ENCODE peak calls at places on chromosomes 6 and 20, in six cellular contexts. L is HAP-1; S is heart left ventricle; B is stimulated activated CD8-positive, alpha-beta memory T cell treated with anti-CD3 and anti-CD28 coated beads, Interleukin-7, amount 100 ng/mL, for 1 hour; C is hepatic stellate cell; Y is NCI-H1436. K is an unnamed sample.

GRCh38 chr20:47878601-47879004 is 93.3 kb upstream of the SULF2 start:
- DNase-seq in C (no peak), L (no peak), B (no peak), Y (no peak), S (no peak), K (no peak)

GRCh38 chr6:89257346-89257745 is 40.2 kb upstream of the GABRR1 start:
- DNase-seq in S (no peak), B (no peak), C (no peak), L (no peak), Y (no peak), K (no peak)

GRCh38 chr6:72522735-72523141 is 99.1 kb upstream of the KCNQ5 start:
- DNase-seq in L (no peak), B (no peak), C (no peak), Y (peak; percentile 89), S (no peak), K (no peak)

GRCh38 chr20:49747707-49748524 is 34.2 kb upstream of the B4GALT5 start:
- DNase-seq in L (no peak), B (no peak), C (no peak), S (peak; percentile 88), Y (no peak), K (no peak)

GRCh38 chr20:13221313-13221672 is 219 bp downstream of the ISM1 start:
- DNase-seq in B (no peak), Y (no peak), S (no peak), L (no peak), C (no peak), K (no peak)

GRCh38 chr20:1327241-1327653 is 1.7 kb downstream of the SDCBP2 start:
- DNase-seq in Y (no peak), S (peak; percentile 27), L (no peak), C (peak; percentile 43), B (no peak), K (peak; percentile 73)

GRCh38 chr20:58712823-58713731 is 20.5 kb downstream of the NPEPL1 start:
- DNase-seq in C (no peak), L (no peak), Y (no peak), B (no peak), S (no peak), K (no peak)

GRCh38 chr6:297571-298232 is 5.4 kb downstream of the DUSP22 start:
- DNase-seq in C (no peak), S (no peak), Y (no peak), B (no peak), L (no peak), K (no peak)

GRCh38 chr6:82617648-82618047 is 254.0 kb downstream of the TPBG start:
- DNase-seq in L (no peak), S (no peak), Y (no peak), B (no peak), C (no peak), K (no peak)

GRCh38 chr20:58420798-58421496 is 31.9 kb downstream of the VAPB start:
- DNase-seq in S (no peak), C (peak; percentile 75), L (no peak), Y (no peak), B (no peak), K (no peak)

GRCh38 chr6:12137480-12137879 is 125.4 kb downstream of the HIVEP1 start:
- DNase-seq in C (no peak), B (no peak), L (no peak), Y (no peak), S (peak; percentile 48), K (peak; percentile 4)

GRCh38 chr20:50589548-50590347 is 79.6 kb downstream of the PTPN1 start:
- DNase-seq in C (no peak), L (no peak), S (no peak), Y (no peak), B (no peak), K (no peak)

GRCh38 chr6:147205690-147206600 is 1.7 kb downstream of the STXBP5 start:
- DNase-seq in B (no peak), S (no peak), C (peak; percentile 38), Y (no peak), L (no peak), K (no peak)

GRCh38 chr20:4925842-4926530 is 75.3 kb downstream of the SLC23A2 start:
- DNase-seq in B (no peak), S (peak; percentile 71), L (no peak), Y (no peak), C (peak; percentile 79), K (no peak)

GRCh38 chr6:43454290-43455033 is 886 bp downstream of the DLK2 start:
- DNase-seq in L (peak; percentile 66), Y (peak; percentile 31), C (peak; percentile 87), B (peak; percentile 36), S (peak; percentile 87), K (peak; percentile 61)

K was measured in occipital lobe.